ENCODE peak calls at places on chromosomes 16 and 17, in four cellular contexts. One of them, this sample, is unnamed.

GRCh38 chr17:52827526-52827925 is 669.0 kb upstream of the CA10 start:
- DNase-seq in AG08395: no peak
- DNase-seq in stimulated activated CD4-positive, alpha-beta T cell treated with anti-CD3 and anti-CD28 coated beads, TNF-alpha, amount 100 ng/mL, for 24 hours: no peak
- DNase-seq in NCI-H1436: no peak
- DNase-seq in this sample: no peak

GRCh38 chr17:78291944-78292910 is 60.8 kb downstream of the TMEM235 start:
- DNase-seq in stimulated activated CD4-positive, alpha-beta T cell treated with anti-CD3 and anti-CD28 coated beads, TNF-alpha, amount 100 ng/mL, for 24 hours: no peak
- DNase-seq in AG08395: no peak
- DNase-seq in NCI-H1436: no peak
- DNase-seq in this sample: no peak

GRCh38 chr16:46620265-46621005 is 744 bp downstream of the SHCBP1 start:
- DNase-seq in AG08395: peak; percentile 35
- DNase-seq in NCI-H1436: no peak
- DNase-seq in stimulated activated CD4-positive, alpha-beta T cell treated with anti-CD3 and anti-CD28 coated beads, TNF-alpha, amount 100 ng/mL, for 24 hours: no peak
- DNase-seq in this sample: peak; percentile 67

GRCh38 chr16:63856537-63856936 is 1265.3 kb downstream of the CDH11 start:
- DNase-seq in NCI-H1436: no peak
- DNase-seq in stimulated activated CD4-positive, alpha-beta T cell treated with anti-CD3 and anti-CD28 coated beads, TNF-alpha, amount 100 ng/mL, for 24 hours: no peak
- DNase-seq in AG08395: no peak
- DNase-seq in this sample: no peak

GRCh38 chr17:40596261-40596919 is 31.1 kb upstream of the CCR7 start:
- DNase-seq in NCI-H1436: no peak
- DNase-seq in AG08395: no peak
- DNase-seq in stimulated activated CD4-positive, alpha-beta T cell treated with anti-CD3 and anti-CD28 coated beads, TNF-alpha, amount 100 ng/mL, for 24 hours: no peak
- DNase-seq in this sample: peak; percentile 19

GRCh38 chr16:57601801-57602478 is 26.5 kb upstream of the ADGRG1 start:
- DNase-seq in stimulated activated CD4-positive, alpha-beta T cell treated with anti-CD3 and anti-CD28 coated beads, TNF-alpha, amount 100 ng/mL, for 24 hours: no peak
- DNase-seq in NCI-H1436: no peak
- DNase-seq in AG08395: no peak
- DNase-seq in this sample: no peak

GRCh38 chr17:35788504-35788998 is 6.9 kb downstream of the MMP28 start:
- DNase-seq in AG08395: peak; percentile 92
- DNase-seq in NCI-H1436: no peak
- DNase-seq in stimulated activated CD4-positive, alpha-beta T cell treated with anti-CD3 and anti-CD28 coated beads, TNF-alpha, amount 100 ng/mL, for 24 hours: no peak
- DNase-seq in this sample: peak; percentile 76

GRCh38 chr16:75002474-75002873 is 3.6 kb downstream of the ZNRF1 start:
- DNase-seq in AG08395: no peak
- DNase-seq in NCI-H1436: no peak
- DNase-seq in stimulated activated CD4-positive, alpha-beta T cell treated with anti-CD3 and anti-CD28 coated beads, TNF-alpha, amount 100 ng/mL, for 24 hours: no peak
- DNase-seq in this sample: no peak

GRCh38 chr17:48294989-48295892 is 134.8 kb downstream of the SKAP1 start:
- DNase-seq in AG08395: peak; percentile 10
- DNase-seq in stimulated activated CD4-positive, alpha-beta T cell treated with anti-CD3 and anti-CD28 coated beads, TNF-alpha, amount 100 ng/mL, for 24 hours: no peak
- DNase-seq in NCI-H1436: no peak
- DNase-seq in this sample: no peak